ENCODE peak calls at places on chromosomes 13 and 19, in eight cellular contexts. N is A549; I is fibroblast of lung; Z is AG04450; S is AG04449; J is AG09309; T is activated CD8-positive, alpha-beta T cell treated with anti-CD3 and anti-CD28 coated beads for 36 hours; X is NB4. Q is an unnamed sample.

GRCh38 chr19:42402376-42403116 is 12.4 kb upstream of the CNFN start:
- DNase-seq in X (no peak), T (no peak), S (no peak), J (no peak), N (no peak), I (no peak), Z (no peak), Q (no peak)

GRCh38 chr19:31232220-31232619 is 117.0 kb downstream of the TSHZ3 start:
- DNase-seq in Z (peak), J (peak), T (no peak), X (no peak), N (no peak), S (no peak), I (peak), Q (no peak)

GRCh38 chr19:40716031-40716654 is 543 bp downstream of the COQ8B start:
- DNase-seq in X (no peak), N (peak), Z (peak), I (no peak), J (no peak), S (no peak), T (peak), Q (no peak)

GRCh38 chr13:46962286-46962941 is 65.6 kb upstream of the HTR2A start:
- DNase-seq in N (no peak), S (no peak), T (no peak), Z (no peak), I (peak), J (no peak), X (peak), Q (no peak)

GRCh38 chr19:13849991-13850909 is 26.7 kb upstream of the NANOS3 start:
- DNase-seq in N (peak), J (no peak), I (peak), S (no peak), X (peak), Z (no peak), T (peak), Q (no peak)

GRCh38 chr13:93614776-93615175 is 388.2 kb downstream of the GPC6 start:
- DNase-seq in S (no peak), Z (no peak), I (no peak), T (no peak), X (no peak), N (no peak), J (no peak), Q (no peak)

GRCh38 chr19:19652482-19653295 is 9.2 kb upstream of the GMIP start:
- DNase-seq in Z (no peak), I (no peak), N (no peak), J (no peak), T (no peak), S (no peak), X (no peak), Q (no peak)

GRCh38 chr13:111288276-111288675 is 32.2 kb upstream of the TEX29 start:
- DNase-seq in S (no peak), Z (no peak), X (no peak), T (no peak), J (no peak), I (no peak), N (no peak), Q (no peak)

GRCh38 chr19:10422846-10423245 is 2.5 kb downstream of the PDE4A start:
- DNase-seq in J (no peak), I (no peak), Z (no peak), S (no peak), X (peak), T (no peak), N (no peak), Q (no peak)

GRCh38 chr19:4744451-4745170 is 21.0 kb upstream of the DPP9 start:
- DNase-seq in X (peak), N (peak), T (no peak), Z (peak), I (peak), J (peak), S (peak), Q (peak)

GRCh38 chr19:34314437-34315313 is 50.3 kb upstream of the GPI start:
- DNase-seq in X (no peak), I (no peak), J (no peak), S (no peak), Z (no peak), T (no peak), N (no peak), Q (no peak)

GRCh38 chr19:18320865-18321728 is 1.8 kb downstream of the LSM4 start:
- DNase-seq in J (no peak), T (no peak), I (no peak), N (no peak), S (no peak), X (no peak), Z (no peak), Q (no peak)

DNA sequence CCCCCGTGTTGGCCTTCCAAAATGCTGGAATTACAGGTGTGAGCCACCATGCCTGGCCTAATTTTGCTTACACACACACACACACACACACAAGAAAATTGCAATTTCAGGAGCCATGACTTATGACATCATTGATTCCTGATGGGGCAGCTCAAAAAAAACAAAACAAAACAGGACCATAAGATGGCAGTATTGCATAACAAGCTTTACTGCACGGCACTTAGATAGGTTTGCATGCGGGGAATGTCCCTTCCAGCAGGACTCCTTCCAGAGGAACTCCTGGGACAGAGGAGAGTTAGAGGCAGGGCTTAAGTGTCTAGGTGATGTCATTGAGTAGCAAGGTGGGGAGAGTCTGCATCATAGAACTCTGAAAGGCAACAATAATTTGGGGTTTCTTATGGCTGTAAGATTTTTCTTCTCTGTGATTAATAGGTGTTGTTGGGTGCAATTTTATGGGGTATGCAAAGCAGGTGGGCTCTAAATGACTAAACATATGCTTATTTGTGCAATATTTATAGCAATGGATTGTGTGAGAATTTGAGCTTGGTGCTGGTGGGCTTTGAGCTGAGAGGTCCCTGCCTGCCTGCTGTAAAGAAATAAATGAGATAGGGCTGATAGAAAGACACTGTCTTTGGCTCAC is 9.0 kb upstream of the ACSBG2 start:
- DNase-seq in N (peak), J (no peak), I (peak), S (no peak), Z (peak), T (no peak), X (peak), Q (no peak)
- TF ChIP-seq CTCF in N (peak), J (peak), I (peak), S (peak), Z (peak), T (peak), X (peak), Q (peak)

GRCh38 chr19:38291855-38292254 is 12.2 kb upstream of the C19orf33 start:
- DNase-seq in T (no peak), N (no peak), J (no peak), Z (no peak), I (no peak), S (no peak), X (no peak), Q (no peak)
- TF ChIP-seq CTCF in T (no peak), N (no peak), J (no peak), Z (no peak), I (peak), S (no peak), X (no peak), Q (no peak)

GRCh38 chr19:17061691-17062090 is 13.6 kb downstream of the HAUS8 start:
- DNase-seq in N (no peak), I (no peak), J (no peak), S (no peak), X (no peak), T (no peak), Z (no peak), Q (no peak)

GRCh38 chr19:17055636-17056035 is 19.6 kb downstream of the HAUS8 start:
- DNase-seq in Z (no peak), T (no peak), N (no peak), S (no peak), X (no peak), J (no peak), I (no peak), Q (no peak)

GRCh38 chr19:17063412-17063811 is 11.8 kb downstream of the HAUS8 start:
- DNase-seq in X (no peak), I (no peak), N (no peak), T (no peak), J (no peak), S (no peak), Z (no peak), Q (no peak)

GRCh38 chr19:17058236-17058635 is 17.0 kb downstream of the HAUS8 start:
- DNase-seq in T (no peak), S (no peak), X (no peak), N (no peak), I (peak), Z (no peak), J (no peak), Q (no peak)

DNA sequence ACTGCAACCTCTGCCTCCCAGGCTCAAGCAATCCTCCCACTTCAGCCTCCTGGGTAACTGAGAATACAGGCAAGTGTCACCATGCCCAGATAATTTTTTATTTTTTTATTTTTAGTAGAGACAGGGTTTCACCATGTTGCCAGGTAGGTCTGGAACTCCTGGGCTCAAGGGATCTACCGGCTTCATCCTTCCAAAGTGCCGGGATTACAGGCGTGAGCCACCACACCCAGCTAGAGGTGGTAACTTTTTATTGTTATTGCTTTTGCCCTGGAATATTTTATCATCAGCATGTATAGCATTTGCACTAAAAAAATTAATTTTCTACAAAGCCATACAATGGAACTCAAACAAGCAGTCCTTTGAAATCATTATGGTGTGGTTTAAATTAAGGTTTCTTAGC is 14.0 kb downstream of the HAUS8 start:
- DNase-seq in T (no peak), I (no peak), S (no peak), X (no peak), Z (no peak), N (no peak), J (no peak), Q (no peak)
- TF ChIP-seq CTCF in T (no peak), I (no peak), S (no peak), X (no peak), Z (no peak), N (no peak), J (no peak), Q (no peak)

DNA sequence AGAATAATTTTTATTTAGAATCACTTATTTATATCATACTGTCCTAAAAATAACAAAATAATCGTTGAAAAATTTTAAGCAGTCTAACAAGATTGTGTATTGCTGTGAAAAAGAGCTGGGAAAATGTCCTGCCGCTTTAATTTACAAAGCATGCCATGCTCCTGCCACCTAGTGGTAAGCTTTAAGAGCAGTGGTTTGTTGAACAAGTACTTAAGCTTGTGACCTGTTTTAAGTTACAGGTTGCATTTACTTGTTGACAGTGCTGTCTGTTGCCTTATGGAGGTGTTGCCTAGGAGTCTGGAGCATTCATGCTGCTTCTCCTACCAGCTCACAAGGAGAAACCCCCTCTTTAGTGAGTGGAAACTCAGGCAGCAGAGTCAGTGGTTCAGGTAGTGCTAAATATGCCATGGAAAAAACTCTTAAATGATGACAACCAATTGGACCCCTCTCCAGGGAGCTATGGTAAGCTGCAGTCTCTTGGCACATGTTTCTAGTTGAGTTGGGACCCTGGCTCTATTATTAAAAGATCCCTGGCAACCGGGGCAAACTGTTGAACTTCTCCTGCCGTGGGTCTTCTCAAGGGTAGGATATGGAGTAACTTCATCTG is 68.4 kb downstream of the SPATA13 start:
- DNase-seq in I (peak), J (peak), S (no peak), T (peak), X (peak), Z (peak), N (peak), Q (peak)
- TF ChIP-seq CTCF in I (peak), J (peak), S (peak), T (peak), X (peak), Z (peak), N (peak), Q (peak)